ENCODE peak calls at places on chromosome 19, in eight cellular contexts. N is T-helper 17 cell; C is lower leg skin; P is nephron progenitor cell; G is mucosa of gallbladder; V is effector memory CD4-positive, alpha-beta T cell; M is activated CD8-positive, alpha-beta T cell treated with anti-CD3 and anti-CD28 coated beads for 36 hours; I is B cell. W is an unnamed sample.

GRCh38 chr19:33146209-33146608 is 14.3 kb downstream of the WDR88 start:
- DNase-seq in I (no peak), P (no peak), N (no peak), C (no peak), M (no peak), V (no peak), G (no peak), W (no peak)

GRCh38 chr19:47702671-47703070 is 10.6 kb upstream of the EHD2 start:
- DNase-seq in G (no peak), I (no peak), P (no peak), M (no peak), V (no peak), C (no peak), N (no peak), W (peak)

GRCh38 chr19:18543814-18544475 is 572 bp upstream of the FKBP8 start:
- DNase-seq in V (peak), P (no peak), G (peak), N (peak), I (peak), C (peak), M (peak), W (peak)

GRCh38 chr19:52991484-52991883 is 22.2 kb upstream of the ERVV-1 start:
- DNase-seq in N (no peak), I (no peak), M (no peak), P (no peak), V (no peak), C (peak), G (no peak), W (no peak)

GRCh38 chr19:1856698-1857603 is 6.4 kb downstream of the KLF16 start:
- DNase-seq in N (peak), P (peak), C (peak), G (peak), I (peak), M (peak), V (no peak), W (no peak)

GRCh38 chr19:8194528-8195275 is 14.5 kb upstream of the CERS4 start:
- DNase-seq in I (no peak), N (peak), C (peak), V (peak), M (peak), P (no peak), G (peak), W (no peak)

GRCh38 chr19:15671237-15671636 is 1.6 kb upstream of the CYP4F12 start:
- DNase-seq in C (no peak), P (no peak), G (no peak), I (no peak), M (no peak), V (no peak), N (no peak), W (no peak)

GRCh38 chr19:38812841-38813320 is at the start of gene LGALS4:
- DNase-seq in C (no peak), N (no peak), I (no peak), M (no peak), P (no peak), G (peak), V (no peak), W (peak)

GRCh38 chr19:4064073-4064550 is 2.6 kb downstream of the ZBTB7A start:
- DNase-seq in G (no peak), V (no peak), N (no peak), I (no peak), C (no peak), P (peak), M (no peak), W (no peak)

GRCh38 chr19:48287748-48288147 is 17.9 kb downstream of the ZNF114 start:
- DNase-seq in I (no peak), M (no peak), P (no peak), V (no peak), C (no peak), G (no peak), N (no peak), W (no peak)

GRCh38 chr19:6032381-6032780 is 54.4 kb upstream of the RANBP3 start:
- DNase-seq in I (no peak), V (no peak), P (no peak), G (no peak), C (peak), M (no peak), N (no peak), W (no peak)

GRCh38 chr19:8505680-8506401 is 3.4 kb upstream of the PRAM1 start:
- DNase-seq in G (peak), N (peak), C (peak), P (peak), M (peak), V (no peak), I (peak), W (peak)

GRCh38 chr19:28701491-28701890 is 511.5 kb downstream of the UQCRFS1 start:
- DNase-seq in C (no peak), P (no peak), G (no peak), M (no peak), V (no peak), I (no peak), N (no peak), W (no peak)

GRCh38 chr19:41218615-41219507 is at the start of gene AXL:
- DNase-seq in C (peak), I (no peak), V (no peak), P (peak), N (no peak), M (no peak), G (peak), W (peak)

GRCh38 chr19:7606289-7606688 is 10.6 kb downstream of the CAMSAP3 start:
- DNase-seq in N (no peak), M (no peak), G (no peak), C (no peak), I (no peak), P (no peak), V (no peak), W (no peak)

GRCh38 chr19:3095375-3096191 is 1.4 kb downstream of the GNA11 start:
- DNase-seq in G (no peak), V (peak), I (peak), N (peak), M (peak), P (peak), C (no peak), W (no peak)

GRCh38 chr19:16449330-16449961 is 22.3 kb downstream of the EPS15L1 start:
- DNase-seq in N (no peak), G (no peak), C (no peak), P (no peak), M (peak), V (no peak), I (no peak), W (no peak)

GRCh38 chr19:1862068-1862423 is 1.3 kb downstream of the KLF16 start:
- DNase-seq in I (no peak), G (no peak), N (no peak), M (no peak), P (peak), C (no peak), V (no peak), W (no peak)

GRCh38 chr19:1675633-1676350 is 23.4 kb upstream of the TCF3 start:
- DNase-seq in M (no peak), V (no peak), C (no peak), N (no peak), P (peak), G (no peak), I (no peak), W (no peak)

W was measured in D341Med.